ENCODE peak calls at places on chromosomes 5 and 9, in four cellular contexts. L, S, O and C are unnamed samples. For H3K4me1, the result is how much of the 10 kb centered on the place peaks cover.

GRCh38 chr5:143376911-143377838 is 26.3 kb downstream of the NR3C1 start:
- DNase-seq in L (no peak), S (no peak), O (peak), C (no peak)

GRCh38 chr5:133992429-133993151 is 12.2 kb downstream of the VDAC1 start:
- DNase-seq in L (no peak), S (peak), O (no peak), C (no peak)

GRCh38 chr9:16337322-16338029 is 533.0 kb downstream of the BNC2 start:
- DNase-seq in L (no peak), S (no peak), O (peak), C (no peak)

GRCh38 chr9:90961375-90961774 is 159.8 kb downstream of the SYK start:
- DNase-seq in L (no peak), S (no peak), O (peak), C (no peak)

GRCh38 chr9:132042324-132042723 is 37.3 kb downstream of the MED27 start:
- DNase-seq in L (no peak), S (no peak), O (peak), C (no peak)

GRCh38 chr5:15285901-15286583 is 213.9 kb upstream of the FBXL7 start:
- DNase-seq in L (no peak), S (peak), O (peak), C (no peak)

GRCh38 chr5:93603711-93604118 is 20.7 kb downstream of the NR2F1 start:
- DNase-seq in L (no peak), S (no peak), O (peak), C (no peak)

GRCh38 chr5:141711687-141712086 is 29.7 kb upstream of the ARAP3 start:
- DNase-seq in L (no peak), S (no peak), O (no peak), C (no peak)

GRCh38 chr9:19992556-19992955 is 203.7 kb upstream of the SLC24A2 start:
- DNase-seq in L (no peak), S (no peak), O (peak), C (no peak)

GRCh38 chr5:78829811-78830499 is 155.2 kb downstream of the ARSB start:
- DNase-seq in L (peak), S (peak), O (peak), C (peak)

GRCh38 chr9:21473236-21473635 is 8.9 kb downstream of the IFNE start:
- DNase-seq in L (no peak), S (no peak), O (no peak), C (no peak)

GRCh38 chr5:42520957-42521356 is 97.7 kb downstream of the GHR start:
- DNase-seq in L (no peak), S (no peak), O (no peak), C (no peak)

GRCh38 chr5:111394580-111394979 is 117.8 kb downstream of the STARD4 start:
- DNase-seq in L (no peak), S (no peak), O (peak), C (no peak)

GRCh38 chr9:14846871-14847311 is 63.3 kb downstream of the FREM1 start:
- DNase-seq in L (peak), S (peak), O (peak), C (peak)

GRCh38 chr5:153565822-153566221 is 75.4 kb downstream of the GRIA1 start:
- DNase-seq in L (no peak), S (no peak), O (peak), C (no peak)

GRCh38 chr5:39333104-39333503 is 31.2 kb downstream of the C9 start:
- DNase-seq in L (no peak), S (no peak), O (no peak), C (no peak)

GRCh38 chr9:32524558-32525461 is 1.2 kb downstream of the RIGI start:
- DNase-seq in L (no peak), S (no peak), O (peak), C (no peak)

GRCh38 chr5:86909461-86909881 is 291.7 kb downstream of the COX7C start:
- DNase-seq in L (no peak), S (no peak), O (peak), C (no peak)

GRCh38 chr5:80181618-80182211 is 74.1 kb downstream of the SERINC5 start:
- DNase-seq in L (peak), S (no peak), O (peak), C (no peak)

GRCh38 chr5:80182802-80183645 is 72.8 kb downstream of the SERINC5 start:
- DNase-seq in L (no peak), S (no peak), O (no peak), C (no peak)

GRCh38 chr5:80186634-80187033 is 69.2 kb downstream of the SERINC5 start:
- DNase-seq in L (no peak), S (no peak), O (no peak), C (no peak)

GRCh38 chr5:80185095-80185494 is 70.8 kb downstream of the SERINC5 start:
- DNase-seq in L (no peak), S (no peak), O (no peak), C (no peak)

GRCh38 chr5:80184235-80185023 is 71.4 kb downstream of the SERINC5 start:
- DNase-seq in L (no peak), S (no peak), O (no peak), C (no peak)
- H3K4me3 ChIP-seq in L (no peak), S (no peak), O (no peak), C (no peak)

GRCh38 chr9:72899734-72900477 is 52.9 kb downstream of the ALDH1A1 start:
- DNase-seq in L (no peak), S (no peak), O (no peak), C (no peak)
- H3K4me1 ChIP-seq in L (under half), S (under half), O (under half), C (under half)

DNA sequence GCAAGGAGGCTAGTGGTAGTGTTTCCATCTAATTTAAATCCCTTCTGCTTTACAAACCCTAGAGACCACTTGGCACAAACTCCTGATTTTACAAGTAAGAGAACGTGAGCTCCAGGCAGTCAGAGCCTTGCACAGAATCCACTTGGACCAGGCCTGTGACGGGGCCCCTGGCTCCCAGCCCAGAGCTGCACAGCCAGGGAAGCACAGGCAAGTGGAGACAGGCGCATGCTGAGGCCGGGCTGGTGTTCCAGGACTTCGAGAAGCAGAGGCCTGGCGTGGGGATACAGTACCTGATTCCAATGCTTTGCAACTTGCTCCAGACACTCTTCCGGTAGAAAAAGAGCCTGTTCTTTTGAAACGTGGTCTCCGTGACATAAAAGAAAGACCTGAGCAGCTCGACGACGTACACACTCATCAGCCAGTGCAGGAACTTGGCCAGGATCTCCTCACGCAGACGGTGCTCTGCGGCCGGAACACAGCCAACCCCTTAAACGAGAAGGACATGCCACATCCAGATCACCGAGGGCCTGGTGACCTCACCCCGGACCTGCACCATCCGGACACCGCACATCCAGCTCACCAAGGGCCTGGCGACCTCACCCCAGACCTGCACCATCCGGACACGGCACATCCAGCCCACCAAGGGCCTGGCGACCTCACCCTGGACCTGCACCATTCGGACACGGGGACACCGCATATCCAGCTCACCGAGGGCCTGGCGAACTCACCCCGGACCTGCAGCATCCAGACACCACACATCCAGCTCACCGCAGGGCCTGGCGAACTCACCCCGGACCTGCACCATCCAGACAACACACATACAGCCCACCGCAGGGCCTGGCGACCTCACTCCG is 12.5 kb downstream of the TERT start:
- DNase-seq in L (no peak), S (peak), O (no peak), C (peak)
- H3K4me3 ChIP-seq in L (no peak), S (no peak), O (no peak), C (no peak)

DNA sequence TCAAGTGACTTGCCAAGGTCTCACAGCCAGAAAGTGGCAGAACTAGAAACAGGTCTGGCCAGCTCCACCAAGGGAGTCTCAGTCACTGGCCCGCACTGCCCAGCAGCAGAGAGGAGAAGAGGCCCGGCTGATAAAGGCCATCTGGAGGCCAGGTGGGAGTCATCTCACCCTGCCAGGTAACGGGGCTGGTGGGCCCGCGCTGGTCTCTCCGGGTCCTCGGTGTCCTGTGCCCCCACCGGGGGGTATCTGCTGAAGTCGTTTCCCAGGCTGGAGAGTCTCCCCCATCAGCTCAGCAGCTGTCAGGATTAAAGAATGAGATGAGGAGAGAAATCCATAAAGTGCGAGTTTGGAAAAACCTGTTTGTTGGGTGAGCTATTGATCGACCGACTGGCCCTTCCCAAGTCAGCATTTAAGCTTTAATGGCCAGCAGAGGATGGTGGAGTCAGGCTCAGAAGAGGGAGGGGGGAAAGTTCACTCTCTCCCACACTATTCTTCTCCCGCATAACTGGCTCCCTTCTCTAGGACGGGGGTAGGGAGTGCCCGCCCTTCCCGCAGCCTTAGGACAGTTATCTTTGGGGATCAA is 30.3 kb downstream of the LMX1B start:
- DNase-seq in L (no peak), S (no peak), O (no peak), C (no peak)
- H3K4me1 ChIP-seq in L (under half), S (under half), O (under half), C (under half)

GRCh38 chr9:135076876-135077430 is 10.5 kb upstream of the OLFM1 start:
- DNase-seq in L (peak), S (no peak), O (no peak), C (no peak)

GRCh38 chr9:135074354-135075233 is 12.9 kb upstream of the OLFM1 start:
- DNase-seq in L (no peak), S (no peak), O (no peak), C (no peak)

GRCh38 chr9:135077497-135078200 is 9.8 kb upstream of the OLFM1 start:
- DNase-seq in L (peak), S (no peak), O (peak), C (no peak)

GRCh38 chr9:135075234-135076142 is 12.0 kb upstream of the OLFM1 start:
- DNase-seq in L (peak), S (peak), O (peak), C (no peak)

GRCh38 chr9:135076143-135076875 is 11.2 kb upstream of the OLFM1 start:
- DNase-seq in L (peak), S (no peak), O (no peak), C (no peak)
- H3K4me3 ChIP-seq in L (peak), S (peak), O (no peak), C (no peak)

DNA sequence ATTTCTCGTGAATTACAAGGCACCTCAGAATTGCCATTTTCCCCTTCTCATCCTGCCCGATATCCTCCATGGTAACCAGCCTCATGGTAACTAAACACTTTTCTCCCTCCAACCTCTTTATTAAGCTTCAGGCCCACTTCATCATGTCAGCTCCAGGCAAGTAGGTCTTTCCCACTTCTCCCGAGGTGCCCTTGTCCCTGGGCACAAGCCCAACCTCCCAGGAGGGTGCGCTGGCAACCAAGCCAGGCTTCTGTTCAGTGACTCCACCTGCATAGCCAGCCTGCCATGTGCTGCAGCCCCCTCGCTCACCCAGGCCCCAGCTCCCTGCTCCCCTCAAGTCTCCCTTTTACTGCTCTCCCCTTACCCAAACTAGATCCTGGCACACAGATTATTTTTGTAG is 47.4 kb upstream of the AFAP1L1 start:
- DNase-seq in L (no peak), S (peak), O (no peak), C (no peak)
- H3K4me1 ChIP-seq in L (under half), S (half or more), O (under half), C (under half)